ENCODE peak calls at places on chromosome 12, in four cellular contexts. W is K562, A is GM12891, D is GM12878. V is an unnamed sample.

GRCh38 chr12:131229426-131230339 is 276.0 kb downstream of the ADGRD1 start:
- DNase-seq in W (peak; percentile 81), A (no peak), D (no peak), V (no peak)

GRCh38 chr12:6426882-6427671 is 17.7 kb upstream of the CD27 start:
- DNase-seq in W (no peak), A (no peak), D (peak; percentile 97), V (no peak)

GRCh38 chr12:71662861-71663560 is 637 bp downstream of the ZFC3H1 start:
- DNase-seq in W (peak; percentile 38), A (peak; percentile 8), D (no peak), V (no peak)

GRCh38 chr12:89706551-89707348 is 1.9 kb downstream of the ATP2B1 start:
- DNase-seq in W (no peak), A (no peak), D (no peak), V (no peak)

GRCh38 chr12:47990351-47991105 is 13.7 kb downstream of the COL2A1 start:
- DNase-seq in W (no peak), A (peak; percentile 72), D (peak; percentile 58), V (peak; percentile 37)

GRCh38 chr12:132545955-132546354 is 56.0 kb downstream of the FBRSL1 start:
- DNase-seq in W (no peak), A (no peak), D (no peak), V (no peak)

GRCh38 chr12:96060041-96060440 is 24.7 kb upstream of the LTA4H start:
- DNase-seq in W (no peak), A (no peak), D (no peak), V (no peak)

GRCh38 chr12:128163096-128163495 is 103.9 kb upstream of the TMEM132C start:
- DNase-seq in W (no peak), A (no peak), D (no peak), V (no peak)

GRCh38 chr12:47014474-47014873 is 64.9 kb upstream of the PCED1B start:
- DNase-seq in W (no peak), A (no peak), D (no peak), V (no peak)

GRCh38 chr12:104154806-104155205 is 16.8 kb upstream of the NFYB start:
- DNase-seq in W (no peak), A (no peak), D (no peak), V (no peak)

GRCh38 chr12:90896164-90896563 is 58.8 kb downstream of the CCER1 start:
- DNase-seq in W (no peak), A (no peak), D (no peak), V (no peak)

GRCh38 chr12:114241973-114242434 is 163.9 kb downstream of the TBX5 start:
- DNase-seq in W (peak; percentile 37), A (no peak), D (peak; percentile 8), V (no peak)

GRCh38 chr12:52164624-52165023 is 27.2 kb downstream of the KRT80 start:
- DNase-seq in W (no peak), A (no peak), D (no peak), V (no peak)

GRCh38 chr12:116604883-116605641 is 45.9 kb downstream of the MAP1LC3B2 start:
- DNase-seq in W (no peak), A (no peak), D (no peak), V (no peak)

DNA sequence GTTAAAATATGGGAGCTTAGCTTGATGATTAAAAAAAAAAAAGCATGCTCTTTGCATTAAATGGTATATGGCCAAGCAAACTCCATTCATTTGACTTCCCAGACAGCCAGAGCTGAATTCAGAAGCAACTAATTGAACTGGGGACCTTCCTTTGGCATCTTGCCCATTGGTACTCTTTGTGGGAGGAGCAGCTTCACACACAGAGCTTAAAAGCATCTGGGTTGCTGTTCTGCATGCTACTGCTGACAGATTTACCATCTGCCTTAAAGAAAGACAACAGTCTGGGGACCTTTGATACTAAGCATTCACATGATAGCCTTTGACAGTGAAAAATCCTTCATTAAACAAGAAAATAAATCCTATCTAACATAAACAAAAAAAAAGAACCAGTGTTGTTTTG is 977.9 kb downstream of the TMTC2 start:
- DNase-seq in W (no peak), A (no peak), D (no peak), V (no peak)
- TF ChIP-seq SPI1 in W (no peak), A (no peak), D (no peak), V (no peak)

GRCh38 chr12:30927210-30927576 is 645 bp downstream of the TSPAN11 start:
- DNase-seq in W (no peak), A (no peak), D (no peak), V (no peak)

GRCh38 chr12:30923057-30923456 is 3.5 kb upstream of the TSPAN11 start:
- DNase-seq in W (no peak), A (no peak), D (no peak), V (no peak)

GRCh38 chr12:30928356-30929264 is 2.1 kb downstream of the TSPAN11 start:
- DNase-seq in W (no peak), A (no peak), D (no peak), V (no peak)

GRCh38 chr12:30925607-30926242 is 823 bp upstream of the TSPAN11 start:
- DNase-seq in W (no peak), A (no peak), D (no peak), V (no peak)

DNA sequence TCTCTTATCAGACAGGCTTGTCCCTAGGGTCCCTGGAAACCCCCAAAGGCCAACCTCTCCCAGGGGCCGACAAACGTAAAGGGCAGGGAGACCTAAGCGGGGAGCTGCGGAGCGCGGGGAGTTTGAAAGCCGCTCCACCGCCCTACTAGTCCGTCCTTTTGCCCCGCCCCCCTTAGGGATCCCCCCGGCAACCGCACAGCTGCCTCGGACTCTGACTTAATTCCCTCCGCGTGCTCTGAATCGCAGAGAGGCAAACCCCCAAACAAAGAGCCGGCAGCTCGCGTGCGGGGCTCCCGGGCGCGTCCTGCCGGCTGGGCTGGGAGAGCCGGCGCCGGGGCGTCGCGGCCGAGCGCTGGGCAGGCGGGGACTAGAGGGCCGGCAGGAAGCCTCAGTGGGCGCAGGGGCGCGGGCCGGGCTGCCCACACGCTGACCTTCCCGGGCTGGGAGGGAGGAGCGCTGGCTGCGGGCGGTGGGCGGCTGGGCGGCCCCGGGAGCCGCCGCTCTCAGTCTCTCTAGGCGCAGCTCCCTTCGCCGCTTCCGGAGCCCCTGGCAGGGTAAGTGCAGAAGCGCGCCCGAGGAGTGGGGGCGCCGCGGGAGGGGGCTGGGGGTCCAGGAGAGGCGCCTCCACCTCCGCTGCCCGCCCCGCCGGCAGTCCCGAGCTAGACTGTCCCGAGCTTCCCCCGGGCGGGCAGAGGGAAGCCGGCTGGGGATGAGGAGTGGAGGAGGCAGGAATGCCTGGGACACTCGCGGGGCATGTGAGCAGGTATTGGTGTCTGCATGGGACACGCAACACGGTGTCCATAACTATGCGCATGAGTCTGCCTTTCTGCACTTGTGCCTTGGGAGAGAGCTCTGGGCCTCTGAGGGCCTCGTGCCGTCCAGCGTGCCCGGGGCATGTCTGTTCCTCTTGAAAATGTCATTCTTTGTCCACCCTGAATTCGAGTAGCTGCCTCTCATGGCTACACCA is at the start of gene TSPAN11:
- DNase-seq in W (no peak), A (peak; percentile 40), D (no peak), V (no peak)
- TF ChIP-seq SPI1 in W (no peak), A (no peak), D (no peak), V (no peak)

GRCh38 chr12:50057000-50057841 is at the start of gene ASIC1:
- DNase-seq in W (peak; percentile 83), A (peak; percentile 65), D (no peak), V (peak; percentile 65)
- TF ChIP-seq SPI1 in W (no peak), A (no peak), D (no peak), V (no peak)

GRCh38 chr12:119178544-119179334 is at the start of gene HSPB8:
- DNase-seq in W (peak; percentile 26), A (no peak), D (no peak), V (no peak)
- TF ChIP-seq SPI1 in W (no peak), A (no peak), D (no peak), V (no peak)

GRCh38 chr12:2803635-2804380 is 8.7 kb upstream of the ITFG2 start:
- DNase-seq in W (no peak), A (no peak), D (peak; percentile 35), V (no peak)

GRCh38 chr12:2806700-2807099 is 5.8 kb upstream of the ITFG2 start:
- DNase-seq in W (no peak), A (no peak), D (no peak), V (no peak)

GRCh38 chr12:2801044-2801783 is 6.4 kb downstream of the FKBP4 start:
- DNase-seq in W (no peak), A (no peak), D (no peak), V (no peak)

GRCh38 chr12:2805146-2805525 is 7.3 kb upstream of the ITFG2 start:
- DNase-seq in W (no peak), A (no peak), D (no peak), V (no peak)

GRCh38 chr12:2804390-2805145 is 7.9 kb upstream of the ITFG2 start:
- DNase-seq in W (no peak), A (no peak), D (no peak), V (no peak)
- TF ChIP-seq SPI1 in W (no peak), A (no peak), D (no peak), V (no peak)

GRCh38 chr12:29991924-29992323 is 208.2 kb upstream of the TMTC1 start:
- DNase-seq in W (no peak), A (no peak), D (no peak), V (no peak)

GRCh38 chr12:29992366-29992765 is 208.6 kb upstream of the TMTC1 start:
- DNase-seq in W (no peak), A (no peak), D (no peak), V (no peak)

DNA sequence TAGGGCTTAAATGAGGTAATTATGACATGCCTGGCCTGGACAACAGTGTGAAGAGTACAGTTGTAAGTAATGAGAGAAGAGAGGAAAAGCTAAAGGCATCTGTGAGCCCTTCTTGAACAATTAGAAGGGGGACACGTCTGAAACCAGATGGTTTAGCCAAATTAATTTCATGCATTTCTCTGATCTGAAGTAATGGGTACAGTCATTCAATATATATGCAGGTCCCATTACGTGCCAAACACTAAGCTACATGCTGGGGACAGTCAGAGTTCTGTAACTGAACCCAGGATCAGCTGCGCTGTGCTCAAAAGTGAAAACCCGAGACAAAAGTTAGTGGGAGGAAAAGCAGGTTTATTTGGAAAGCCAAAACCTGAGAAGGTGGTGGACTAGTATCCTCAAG is 207.2 kb upstream of the TMTC1 start:
- DNase-seq in W (no peak), A (no peak), D (no peak), V (no peak)
- TF ChIP-seq SPI1 in W (no peak), A (no peak), D (no peak), V (no peak)

GRCh38 chr12:112755507-112755906 is 36.0 kb upstream of the RPH3A start:
- DNase-seq in W (no peak), A (no peak), D (no peak), V (no peak)

GRCh38 chr12:112762753-112763152 is 28.8 kb upstream of the RPH3A start:
- DNase-seq in W (peak; percentile 20), A (no peak), D (no peak), V (no peak)

GRCh38 chr12:112756918-112757317 is 34.6 kb upstream of the RPH3A start:
- DNase-seq in W (no peak), A (no peak), D (no peak), V (no peak)

GRCh38 chr12:112761366-112761986 is 30.1 kb upstream of the RPH3A start:
- DNase-seq in W (no peak), A (no peak), D (no peak), V (no peak)

DNA sequence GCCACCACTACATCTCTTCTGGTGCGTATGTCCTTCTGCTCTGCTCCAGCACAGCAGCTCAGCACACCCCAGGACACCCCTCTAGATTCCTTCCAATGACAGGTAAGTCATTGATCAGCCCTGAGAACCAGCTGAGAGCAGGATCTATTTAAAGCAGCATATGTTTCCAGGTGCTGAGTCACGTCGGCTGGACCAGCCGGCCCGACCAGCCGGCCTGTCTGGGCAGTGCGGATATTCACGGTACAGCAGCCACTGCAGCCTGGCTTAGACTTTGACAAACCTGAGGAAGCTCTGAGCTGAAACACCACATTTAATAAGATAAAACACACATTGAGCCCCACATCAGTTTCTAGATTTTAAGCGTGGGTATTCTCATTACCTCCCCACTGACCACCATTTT is 31.8 kb upstream of the RPH3A start:
- DNase-seq in W (no peak), A (no peak), D (no peak), V (no peak)
- TF ChIP-seq SPI1 in W (no peak), A (no peak), D (no peak), V (no peak)